ENCODE peak calls at places on chromosomes 7 and 10, in nine cellular contexts. A is neural crest cell, R is fibroblast of pulmonary artery, S is cardiac muscle cell, X is fibroblast of mammary gland, W is B cell, Y is mucosa of descending colon, L is epithelial cell of esophagus, O is GM13977. M is an unnamed sample.

GRCh38 chr10:72855790-72856189 is 37.7 kb upstream of the OIT3 start:
- DNase-seq in A (no peak), R (no peak), S (no peak), X (no peak), W (no peak), Y (no peak), L (peak), O (no peak), M (no peak)

GRCh38 chr10:95474228-95475002 is 86.8 kb downstream of the SORBS1 start:
- DNase-seq in A (no peak), R (peak), S (peak), X (peak), W (no peak), Y (no peak), L (peak), O (no peak), M (no peak)

GRCh38 chr10:116848032-116848911 is 1.0 kb upstream of the ENO4 start:
- DNase-seq in A (no peak), R (no peak), S (no peak), X (peak), W (peak), Y (no peak), L (peak), O (peak), M (peak)

GRCh38 chr7:31882187-31882586 is 188.0 kb downstream of the PDE1C start:
- DNase-seq in A (no peak), R (peak), S (no peak), X (no peak), W (no peak), Y (no peak), L (peak), O (no peak), M (no peak)

GRCh38 chr7:131238260-131238940 is 89.3 kb upstream of the MKLN1 start:
- DNase-seq in A (no peak), R (peak), S (peak), X (peak), W (no peak), Y (no peak), L (peak), O (no peak), M (no peak)

GRCh38 chr10:12500406-12501303 is 151.3 kb downstream of the CAMK1D start:
- DNase-seq in A (no peak), R (no peak), S (peak), X (no peak), W (no peak), Y (no peak), L (no peak), O (no peak), M (no peak)

GRCh38 chr10:52451817-52452216 is 137.7 kb downstream of the DKK1 start:
- DNase-seq in A (no peak), R (peak), S (peak), X (peak), W (no peak), Y (no peak), L (peak), O (no peak), M (no peak)

GRCh38 chr7:104971290-104972071 is 42.5 kb upstream of the KMT2E start:
- DNase-seq in A (no peak), R (peak), S (peak), X (peak), W (no peak), Y (no peak), L (peak), O (no peak), M (no peak)

GRCh38 chr10:108014145-108014901 is 849.8 kb upstream of the SORCS1 start:
- DNase-seq in A (no peak), R (no peak), S (no peak), X (no peak), W (no peak), Y (no peak), L (no peak), O (no peak), M (no peak)

GRCh38 chr7:55177068-55177530 is 158.3 kb downstream of the EGFR start:
- DNase-seq in A (no peak), R (no peak), S (no peak), X (no peak), W (no peak), Y (no peak), L (no peak), O (no peak), M (no peak)

GRCh38 chr7:33794959-33795358 is 110.4 kb upstream of the BMPER start:
- DNase-seq in A (no peak), R (no peak), S (no peak), X (no peak), W (no peak), Y (no peak), L (no peak), O (no peak), M (no peak)

GRCh38 chr10:79979973-79980687 is 31.2 kb upstream of the SFTPD start:
- DNase-seq in A (no peak), R (no peak), S (no peak), X (no peak), W (no peak), Y (no peak), L (no peak), O (no peak), M (no peak)

GRCh38 chr10:125779403-125780327 is 4.0 kb upstream of the MMP21 start:
- DNase-seq in A (no peak), R (no peak), S (no peak), X (no peak), W (no peak), Y (no peak), L (no peak), O (no peak), M (no peak)

GRCh38 chr10:92990615-92991014 is 70.0 kb upstream of the CYP26C1 start:
- DNase-seq in A (no peak), R (no peak), S (peak), X (peak), W (no peak), Y (no peak), L (peak), O (peak), M (peak)

GRCh38 chr10:42885491-42886270 is 103.1 kb downstream of the BMS1 start:
- DNase-seq in A (no peak), R (no peak), S (no peak), X (no peak), W (no peak), Y (no peak), L (no peak), O (no peak), M (no peak)

GRCh38 chr7:124072603-124073324 is 39.9 kb upstream of the TMEM229A start:
- DNase-seq in A (no peak), R (peak), S (peak), X (peak), W (no peak), Y (no peak), L (peak), O (no peak), M (no peak)

GRCh38 chr7:30697716-30698460 is 15.6 kb upstream of the CRHR2 start:
- DNase-seq in A (no peak), R (no peak), S (no peak), X (no peak), W (no peak), Y (no peak), L (no peak), O (no peak), M (no peak)

GRCh38 chr10:72509206-72509799 is 116.6 kb downstream of the MICU1 start:
- DNase-seq in A (no peak), R (no peak), S (no peak), X (peak), W (no peak), Y (no peak), L (peak), O (no peak), M (no peak)

GRCh38 chr10:89522463-89522862 is 12.9 kb downstream of the SLC16A12 start:
- DNase-seq in A (no peak), R (peak), S (no peak), X (peak), W (no peak), Y (no peak), L (peak), O (no peak), M (no peak)

GRCh38 chr10:48612241-48612943 is 7.5 kb upstream of the ARHGAP22 start:
- DNase-seq in A (no peak), R (no peak), S (no peak), X (no peak), W (no peak), Y (no peak), L (no peak), O (no peak), M (no peak)

GRCh38 chr7:129680400-129680799 is 68.9 kb downstream of the NRF1 start:
- DNase-seq in A (no peak), R (no peak), S (no peak), X (no peak), W (no peak), Y (no peak), L (no peak), O (no peak), M (no peak)

GRCh38 chr7:27237735-27238334 is 4.8 kb upstream of the EVX1 start:
- DNase-seq in A (no peak), R (no peak), S (peak), X (peak), W (no peak), Y (no peak), L (peak), O (no peak), M (no peak)

DNA sequence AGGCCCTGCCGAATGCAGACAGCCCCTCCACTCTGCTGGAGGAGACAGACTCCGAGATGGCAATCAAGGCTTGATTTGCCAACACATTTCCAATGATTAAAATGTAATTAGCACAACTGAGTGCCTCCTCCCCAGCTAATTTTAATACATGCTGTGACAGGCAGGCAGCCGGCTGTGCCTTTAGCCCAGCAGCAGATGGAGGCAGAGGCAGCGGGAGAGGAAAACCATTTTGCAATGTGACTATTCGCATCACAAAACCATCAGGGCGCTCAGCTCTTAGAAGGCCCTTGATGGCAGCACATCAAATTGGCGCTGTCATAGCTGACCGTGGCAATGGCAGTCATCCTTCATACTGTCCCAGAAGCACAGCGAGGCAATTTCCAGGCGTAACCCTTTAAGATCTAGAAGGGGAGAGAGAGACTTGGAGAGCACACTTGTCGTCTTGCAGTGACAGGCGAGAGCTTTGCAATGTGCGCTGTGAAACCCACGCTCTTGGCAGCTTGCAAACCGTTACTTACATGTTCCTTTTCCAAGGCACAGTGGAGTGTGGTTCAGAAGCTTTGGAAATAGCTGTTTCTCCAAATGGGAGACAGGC is 714.8 kb upstream of the GALNT17 start:
- DNase-seq in A (no peak), R (no peak), S (no peak), X (no peak), W (no peak), Y (no peak), L (no peak), O (no peak), M (no peak)
- TF ChIP-seq CTCF in A (no peak), R (no peak), S (no peak), X (no peak), W (no peak), Y (no peak), L (peak), O (no peak), M (no peak)

DNA sequence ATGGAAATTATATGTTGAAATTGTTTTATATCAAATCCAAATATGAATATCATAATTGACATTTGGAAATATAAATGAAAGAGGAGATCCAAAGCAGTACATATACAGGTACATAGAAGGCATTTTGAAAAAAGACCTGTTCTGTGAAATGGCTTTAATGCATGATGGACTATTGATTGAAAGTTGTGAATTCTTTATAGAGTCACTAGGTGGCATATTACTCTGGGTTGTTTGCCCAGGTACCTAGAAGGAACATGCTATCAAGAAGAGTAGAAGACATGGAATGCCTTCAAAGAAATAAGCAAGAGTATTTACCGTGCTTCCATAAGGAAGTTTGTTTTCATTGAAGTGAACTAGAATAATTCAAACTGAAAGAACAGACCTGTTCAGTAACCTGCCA is 160.0 kb upstream of the ANK3 start:
- DNase-seq in A (no peak), R (peak), S (peak), X (peak), W (no peak), Y (no peak), L (peak), O (no peak), M (peak)
- TF ChIP-seq CTCF in A (peak), R (peak), S (peak), X (peak), W (no peak), Y (no peak), L (peak), O (peak), M (no peak)

GRCh38 chr7:6556196-6556595 is 4.9 kb upstream of the GRID2IP start:
- DNase-seq in A (no peak), R (no peak), S (no peak), X (no peak), W (no peak), Y (no peak), L (no peak), O (peak), M (no peak)

GRCh38 chr7:6559896-6560295 is 8.6 kb upstream of the GRID2IP start:
- DNase-seq in A (no peak), R (no peak), S (no peak), X (no peak), W (no peak), Y (no peak), L (no peak), O (no peak), M (no peak)

GRCh38 chr7:6554848-6555247 is 3.6 kb upstream of the GRID2IP start:
- DNase-seq in A (no peak), R (no peak), S (no peak), X (no peak), W (no peak), Y (no peak), L (no peak), O (no peak), M (no peak)

GRCh38 chr7:6553460-6554044 is 2.3 kb upstream of the GRID2IP start:
- DNase-seq in A (no peak), R (no peak), S (no peak), X (no peak), W (no peak), Y (no peak), L (no peak), O (no peak), M (no peak)

GRCh38 chr7:6558837-6559236 is 7.6 kb upstream of the GRID2IP start:
- DNase-seq in A (no peak), R (peak), S (peak), X (peak), W (no peak), Y (no peak), L (peak), O (no peak), M (peak)
- TF ChIP-seq CTCF in A (peak), R (peak), S (peak), X (peak), W (no peak), Y (no peak), L (peak), O (peak), M (peak)

GRCh38 chr7:74658171-74659004 is 870 bp downstream of the GTF2I start:
- DNase-seq in A (peak), R (peak), S (peak), X (peak), W (peak), Y (peak), L (peak), O (peak), M (peak)

GRCh38 chr7:74655785-74656420 is 1.6 kb upstream of the GTF2I start:
- DNase-seq in A (no peak), R (no peak), S (no peak), X (no peak), W (no peak), Y (no peak), L (no peak), O (no peak), M (no peak)

GRCh38 chr7:74656911-74657691 is 417 bp upstream of the GTF2I start:
- DNase-seq in A (peak), R (peak), S (peak), X (peak), W (peak), Y (peak), L (peak), O (peak), M (peak)

GRCh38 chr7:74656421-74656910 is 1.1 kb upstream of the GTF2I start:
- DNase-seq in A (peak), R (no peak), S (peak), X (peak), W (peak), Y (peak), L (no peak), O (peak), M (peak)

DNA sequence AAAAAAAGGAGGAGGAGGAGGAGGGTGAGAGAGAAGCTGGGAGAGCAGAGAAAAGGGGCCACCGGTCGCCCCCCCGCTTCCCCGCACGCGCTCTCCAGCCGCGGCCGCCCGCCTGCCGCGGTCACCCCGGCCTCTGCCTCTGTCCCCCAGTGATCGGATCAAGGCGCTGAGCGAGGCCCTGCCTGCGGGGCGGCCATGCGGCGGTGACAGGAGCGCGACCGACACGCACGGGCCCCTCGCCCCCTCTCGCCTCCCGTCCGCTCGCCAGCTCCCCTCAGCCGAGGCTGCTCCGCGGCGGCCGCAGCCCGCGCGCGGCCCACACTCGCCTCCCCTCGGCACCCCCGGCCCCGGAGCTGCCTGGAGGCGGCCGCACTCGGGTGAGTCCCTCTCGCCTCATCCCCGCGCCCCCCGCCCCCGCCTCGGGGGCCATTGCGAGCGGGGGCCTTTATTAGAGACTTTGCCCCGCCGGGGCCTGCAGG is at the start of gene GTF2I:
- DNase-seq in A (no peak), R (no peak), S (no peak), X (no peak), W (no peak), Y (no peak), L (no peak), O (no peak), M (no peak)
- TF ChIP-seq CTCF in A (peak), R (no peak), S (no peak), X (no peak), W (peak), Y (no peak), L (no peak), O (no peak), M (no peak)

DNA sequence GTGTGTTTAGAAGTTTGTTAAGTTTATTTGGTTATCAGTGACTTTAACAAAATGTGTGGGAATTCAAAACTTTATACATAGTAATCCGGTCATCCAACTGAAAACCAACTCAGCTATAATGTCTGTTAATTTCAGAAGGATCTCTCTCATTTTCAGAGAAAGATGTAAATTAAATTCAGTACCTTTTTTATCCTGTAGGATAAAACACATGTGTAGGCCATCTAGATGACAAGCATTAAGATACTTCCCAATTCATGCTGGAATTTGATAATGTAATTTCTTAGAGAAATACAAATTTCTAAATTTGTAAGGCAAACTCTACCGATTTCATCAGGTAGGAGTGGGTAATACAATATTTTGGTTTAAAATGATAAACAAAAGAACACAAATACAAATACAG is 43.4 kb upstream of the STEAP4 start:
- DNase-seq in A (no peak), R (no peak), S (no peak), X (no peak), W (no peak), Y (no peak), L (no peak), O (no peak), M (no peak)
- TF ChIP-seq CTCF in A (peak), R (no peak), S (no peak), X (no peak), W (no peak), Y (no peak), L (no peak), O (no peak), M (no peak)